ENCODE peak calls at places on chromosomes 5 and 9, in ten cellular contexts. One of them, this sample, is unnamed.

GRCh38 chr9:122381206-122381950 is 10.6 kb downstream of the PTGS1 start:
- DNase-seq in cardiac fibroblast: no peak
- DNase-seq in A549: no peak
- DNase-seq in cardiac muscle cell: no peak
- DNase-seq in astrocyte of the spinal cord: no peak
- DNase-seq in AG09309: no peak
- DNase-seq in fibroblast of mammary gland: no peak
- DNase-seq in fibroblast of lung: no peak
- DNase-seq in foreskin fibroblast: no peak
- DNase-seq in left ventricle myocardium inferior: no peak
- DNase-seq in this sample: no peak

GRCh38 chr9:536597-537511 is 304.6 kb upstream of the DMRT1 start:
- DNase-seq in cardiac fibroblast: no peak
- DNase-seq in astrocyte of the spinal cord: no peak
- DNase-seq in AG09309: no peak
- DNase-seq in fibroblast of mammary gland: no peak
- DNase-seq in cardiac muscle cell: peak; percentile 58
- DNase-seq in left ventricle myocardium inferior: no peak
- DNase-seq in A549: no peak
- DNase-seq in foreskin fibroblast: no peak
- DNase-seq in fibroblast of lung: no peak
- DNase-seq in this sample: peak; percentile 42

GRCh38 chr5:112250551-112250950 is 168.5 kb downstream of the EPB41L4A start:
- DNase-seq in fibroblast of mammary gland: no peak
- DNase-seq in astrocyte of the spinal cord: no peak
- DNase-seq in AG09309: no peak
- DNase-seq in cardiac fibroblast: no peak
- DNase-seq in A549: no peak
- DNase-seq in foreskin fibroblast: no peak
- DNase-seq in fibroblast of lung: no peak
- DNase-seq in left ventricle myocardium inferior: no peak
- DNase-seq in cardiac muscle cell: no peak
- DNase-seq in this sample: no peak

GRCh38 chr9:38263534-38263933 is 129.0 kb upstream of the ALDH1B1 start:
- DNase-seq in foreskin fibroblast: peak; percentile 14
- DNase-seq in fibroblast of lung: peak; percentile 36
- DNase-seq in AG09309: no peak
- DNase-seq in astrocyte of the spinal cord: peak; percentile 42
- DNase-seq in fibroblast of mammary gland: peak; percentile 38
- DNase-seq in cardiac muscle cell: no peak
- DNase-seq in cardiac fibroblast: peak; percentile 58
- DNase-seq in left ventricle myocardium inferior: no peak
- DNase-seq in A549: peak; percentile 49
- DNase-seq in this sample: peak; percentile 65

GRCh38 chr5:72525816-72526215 is 18.6 kb upstream of the ZNF366 start:
- DNase-seq in cardiac fibroblast: peak; percentile 92
- DNase-seq in A549: peak; percentile 14
- DNase-seq in fibroblast of mammary gland: peak; percentile 92
- DNase-seq in left ventricle myocardium inferior: no peak
- DNase-seq in astrocyte of the spinal cord: peak; percentile 38
- DNase-seq in fibroblast of lung: peak; percentile 27
- DNase-seq in foreskin fibroblast: peak; percentile 93
- DNase-seq in cardiac muscle cell: no peak
- DNase-seq in AG09309: peak; percentile 89
- DNase-seq in this sample: peak; percentile 85

GRCh38 chr5:151094054-151094858 is 13.4 kb upstream of the TNIP1 start:
- DNase-seq in foreskin fibroblast: peak; percentile 24
- DNase-seq in fibroblast of lung: peak; percentile 23
- DNase-seq in fibroblast of mammary gland: no peak
- DNase-seq in cardiac muscle cell: no peak
- DNase-seq in cardiac fibroblast: peak; percentile 87
- DNase-seq in A549: peak; percentile 48
- DNase-seq in astrocyte of the spinal cord: no peak
- DNase-seq in AG09309: no peak
- DNase-seq in left ventricle myocardium inferior: no peak
- DNase-seq in this sample: peak; percentile 57

GRCh38 chr5:17114233-17114632 is 103.2 kb upstream of the BASP1 start:
- DNase-seq in A549: peak; percentile 30
- DNase-seq in foreskin fibroblast: no peak
- DNase-seq in fibroblast of lung: no peak
- DNase-seq in cardiac fibroblast: no peak
- DNase-seq in astrocyte of the spinal cord: no peak
- DNase-seq in AG09309: no peak
- DNase-seq in left ventricle myocardium inferior: no peak
- DNase-seq in fibroblast of mammary gland: no peak
- DNase-seq in cardiac muscle cell: no peak
- DNase-seq in this sample: peak; percentile 49

GRCh38 chr9:125119643-125120286 is 23.6 kb downstream of the SCAI start:
- DNase-seq in fibroblast of mammary gland: peak; percentile 52
- DNase-seq in foreskin fibroblast: peak; percentile 56
- DNase-seq in left ventricle myocardium inferior: no peak
- DNase-seq in cardiac muscle cell: no peak
- DNase-seq in A549: no peak
- DNase-seq in AG09309: no peak
- DNase-seq in fibroblast of lung: peak; percentile 25
- DNase-seq in cardiac fibroblast: peak; percentile 31
- DNase-seq in astrocyte of the spinal cord: no peak
- DNase-seq in this sample: no peak

GRCh38 chr9:114156658-114157421 is 1.5 kb downstream of the COL27A1 start:
- DNase-seq in cardiac fibroblast: peak; percentile 69
- DNase-seq in A549: peak; percentile 53
- DNase-seq in fibroblast of mammary gland: peak; percentile 80
- DNase-seq in left ventricle myocardium inferior: peak; percentile 62
- DNase-seq in fibroblast of lung: peak; percentile 88
- DNase-seq in cardiac muscle cell: peak; percentile 75
- DNase-seq in astrocyte of the spinal cord: peak; percentile 83
- DNase-seq in AG09309: peak; percentile 73
- DNase-seq in foreskin fibroblast: peak; percentile 88
- DNase-seq in this sample: peak; percentile 85

GRCh38 chr5:174056064-174056842 is 10.7 kb downstream of the NSG2 start:
- DNase-seq in A549: no peak
- DNase-seq in AG09309: no peak
- DNase-seq in left ventricle myocardium inferior: peak; percentile 57
- DNase-seq in fibroblast of mammary gland: no peak
- DNase-seq in cardiac fibroblast: no peak
- DNase-seq in cardiac muscle cell: no peak
- DNase-seq in fibroblast of lung: no peak
- DNase-seq in foreskin fibroblast: no peak
- DNase-seq in astrocyte of the spinal cord: no peak
- DNase-seq in this sample: no peak

GRCh38 chr9:136985027-136985602 is 2.3 kb downstream of the LCNL1 start:
- DNase-seq in astrocyte of the spinal cord: no peak
- DNase-seq in AG09309: no peak
- DNase-seq in A549: no peak
- DNase-seq in fibroblast of lung: no peak
- DNase-seq in cardiac fibroblast: no peak
- DNase-seq in cardiac muscle cell: no peak
- DNase-seq in fibroblast of mammary gland: no peak
- DNase-seq in left ventricle myocardium inferior: no peak
- DNase-seq in foreskin fibroblast: no peak
- DNase-seq in this sample: no peak

GRCh38 chr9:131098391-131099087 is 2.2 kb downstream of the AIF1L start:
- DNase-seq in left ventricle myocardium inferior: no peak
- DNase-seq in fibroblast of mammary gland: no peak
- DNase-seq in AG09309: no peak
- DNase-seq in astrocyte of the spinal cord: no peak
- DNase-seq in A549: no peak
- DNase-seq in cardiac muscle cell: no peak
- DNase-seq in cardiac fibroblast: no peak
- DNase-seq in foreskin fibroblast: no peak
- DNase-seq in fibroblast of lung: no peak
- DNase-seq in this sample: no peak

GRCh38 chr5:180026320-180026719 is 45.2 kb downstream of the RNF130 start:
- DNase-seq in foreskin fibroblast: peak; percentile 5
- DNase-seq in astrocyte of the spinal cord: peak; percentile 80
- DNase-seq in cardiac fibroblast: peak; percentile 76
- DNase-seq in fibroblast of mammary gland: peak; percentile 66
- DNase-seq in fibroblast of lung: peak; percentile 86
- DNase-seq in cardiac muscle cell: peak; percentile 56
- DNase-seq in AG09309: no peak
- DNase-seq in left ventricle myocardium inferior: no peak
- DNase-seq in A549: peak; percentile 5
- DNase-seq in this sample: peak; percentile 48

GRCh38 chr5:1268666-1269065 is 26.2 kb downstream of the TERT start:
- DNase-seq in left ventricle myocardium inferior: no peak
- DNase-seq in AG09309: no peak
- DNase-seq in cardiac fibroblast: no peak
- DNase-seq in fibroblast of lung: no peak
- DNase-seq in fibroblast of mammary gland: no peak
- DNase-seq in cardiac muscle cell: no peak
- DNase-seq in A549: no peak
- DNase-seq in foreskin fibroblast: no peak
- DNase-seq in astrocyte of the spinal cord: no peak
- DNase-seq in this sample: no peak

GRCh38 chr9:16918920-16919319 is 48.5 kb upstream of the BNC2 start:
- DNase-seq in foreskin fibroblast: no peak
- DNase-seq in AG09309: no peak
- DNase-seq in cardiac muscle cell: no peak
- DNase-seq in fibroblast of lung: no peak
- DNase-seq in cardiac fibroblast: peak; percentile 43
- DNase-seq in astrocyte of the spinal cord: no peak
- DNase-seq in A549: no peak
- DNase-seq in fibroblast of mammary gland: no peak
- DNase-seq in left ventricle myocardium inferior: no peak
- DNase-seq in this sample: no peak

GRCh38 chr5:102611312-102611711 is 112.5 kb upstream of the SLCO6A1 start:
- DNase-seq in left ventricle myocardium inferior: no peak
- DNase-seq in foreskin fibroblast: no peak
- DNase-seq in AG09309: no peak
- DNase-seq in astrocyte of the spinal cord: no peak
- DNase-seq in cardiac muscle cell: no peak
- DNase-seq in fibroblast of lung: no peak
- DNase-seq in cardiac fibroblast: no peak
- DNase-seq in fibroblast of mammary gland: peak; percentile 35
- DNase-seq in A549: no peak
- DNase-seq in this sample: peak; percentile 21

GRCh38 chr5:180139731-180140626 is 68.4 kb upstream of the RNF130 start:
- DNase-seq in AG09309: no peak
- DNase-seq in left ventricle myocardium inferior: no peak
- DNase-seq in A549: no peak
- DNase-seq in cardiac muscle cell: no peak
- DNase-seq in cardiac fibroblast: no peak
- DNase-seq in foreskin fibroblast: no peak
- DNase-seq in astrocyte of the spinal cord: no peak
- DNase-seq in fibroblast of lung: no peak
- DNase-seq in fibroblast of mammary gland: no peak
- DNase-seq in this sample: no peak

GRCh38 chr5:150538007-150538917 is 30.3 kb downstream of the NDST1 start:
- DNase-seq in fibroblast of lung: peak; percentile 76
- DNase-seq in foreskin fibroblast: peak; percentile 55
- DNase-seq in fibroblast of mammary gland: peak; percentile 77
- DNase-seq in astrocyte of the spinal cord: peak; percentile 44
- DNase-seq in left ventricle myocardium inferior: peak; percentile 42
- DNase-seq in A549: no peak
- DNase-seq in AG09309: no peak
- DNase-seq in cardiac fibroblast: peak; percentile 56
- DNase-seq in cardiac muscle cell: no peak
- DNase-seq in this sample: peak; percentile 64

GRCh38 chr9:93098236-93098946 is 2.4 kb downstream of the CARD19 start:
- DNase-seq in cardiac fibroblast: peak; percentile 97
- DNase-seq in AG09309: peak; percentile 93
- DNase-seq in left ventricle myocardium inferior: peak; percentile 86
- DNase-seq in A549: peak; percentile 85
- DNase-seq in fibroblast of mammary gland: peak; percentile 98
- DNase-seq in fibroblast of lung: peak; percentile 99
- DNase-seq in foreskin fibroblast: peak; percentile 99
- DNase-seq in astrocyte of the spinal cord: peak; percentile 98
- DNase-seq in cardiac muscle cell: no peak
- DNase-seq in this sample: peak; percentile 92
- H3K4me3 ChIP-seq in cardiac fibroblast: peak overlapping the region; percentile 37
- H3K4me3 ChIP-seq in AG09309: peak overlapping the region; percentile 0
- H3K4me3 ChIP-seq in left ventricle myocardium inferior: peak overlapping the region; percentile 37
- H3K4me3 ChIP-seq in A549: peak overlapping the region; percentile 88
- H3K4me3 ChIP-seq in fibroblast of mammary gland: peak overlapping the region; percentile 36
- H3K4me3 ChIP-seq in fibroblast of lung: peak overlapping the region; percentile 86
- H3K4me3 ChIP-seq in foreskin fibroblast: peak overlapping the region; percentile 66
- H3K4me3 ChIP-seq in astrocyte of the spinal cord: peak overlapping the region; percentile 22
- H3K4me3 ChIP-seq in cardiac muscle cell: no peak overlapping the region
- H3K4me3 ChIP-seq in this sample: no peak overlapping the region

DNA sequence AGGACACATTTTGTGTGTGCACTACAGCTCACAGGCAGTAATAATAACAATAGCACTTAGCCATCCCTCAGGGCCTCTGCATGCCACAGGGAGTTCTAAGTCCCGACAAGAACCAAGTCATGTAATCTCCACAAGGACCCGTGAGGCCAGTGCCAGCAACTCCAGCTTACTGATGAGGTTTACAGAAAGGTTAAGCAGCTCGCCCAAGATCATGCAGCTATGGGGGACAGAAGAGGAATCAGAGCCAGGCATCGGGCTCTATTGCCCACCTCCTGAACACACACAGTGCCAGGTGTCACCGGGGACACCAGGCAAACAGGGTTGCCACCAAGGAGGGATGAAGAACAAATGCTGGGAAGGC is 91.4 kb downstream of the ROR2 start:
- DNase-seq in A549: no peak
- DNase-seq in left ventricle myocardium inferior: no peak
- DNase-seq in fibroblast of lung: no peak
- DNase-seq in astrocyte of the spinal cord: no peak
- DNase-seq in AG09309: no peak
- DNase-seq in foreskin fibroblast: no peak
- DNase-seq in cardiac muscle cell: no peak
- DNase-seq in cardiac fibroblast: no peak
- DNase-seq in fibroblast of mammary gland: no peak
- DNase-seq in this sample: no peak
- TF ChIP-seq CTCF in A549: no peak
- TF ChIP-seq CTCF in left ventricle myocardium inferior: no peak
- TF ChIP-seq CTCF in fibroblast of lung: no peak
- TF ChIP-seq CTCF in astrocyte of the spinal cord: no peak
- TF ChIP-seq CTCF in AG09309: no peak
- TF ChIP-seq CTCF in foreskin fibroblast: no peak
- TF ChIP-seq CTCF in cardiac muscle cell: no peak
- TF ChIP-seq CTCF in cardiac fibroblast: no peak
- TF ChIP-seq CTCF in fibroblast of mammary gland: no peak
- TF ChIP-seq CTCF in this sample: no peak

DNA sequence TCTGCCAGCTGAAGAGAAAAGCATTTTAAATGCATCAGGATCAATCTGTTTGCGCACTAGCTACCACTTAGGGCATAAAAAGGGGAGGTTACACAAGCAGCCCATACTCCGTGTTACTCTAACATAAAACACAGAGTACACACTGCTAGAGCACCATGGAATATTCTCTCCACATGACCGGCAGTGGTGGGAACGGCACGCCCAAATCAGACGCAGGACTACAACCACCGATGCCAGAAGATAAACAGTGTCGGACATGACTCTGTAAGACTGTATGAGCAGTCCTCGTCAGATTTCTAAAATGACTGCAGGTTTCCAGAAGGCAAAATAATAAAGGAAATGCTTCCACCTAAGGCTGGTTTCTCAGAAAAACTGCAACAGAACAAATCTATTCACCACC is 40.0 kb downstream of the CDK5RAP2 start:
- DNase-seq in foreskin fibroblast: no peak
- DNase-seq in cardiac muscle cell: no peak
- DNase-seq in astrocyte of the spinal cord: no peak
- DNase-seq in AG09309: no peak
- DNase-seq in A549: no peak
- DNase-seq in fibroblast of mammary gland: no peak
- DNase-seq in left ventricle myocardium inferior: no peak
- DNase-seq in fibroblast of lung: no peak
- DNase-seq in cardiac fibroblast: no peak
- DNase-seq in this sample: no peak
- H3K4me3 ChIP-seq in foreskin fibroblast: no peak overlapping the region
- H3K4me3 ChIP-seq in cardiac muscle cell: no peak overlapping the region
- H3K4me3 ChIP-seq in astrocyte of the spinal cord: no peak overlapping the region
- H3K4me3 ChIP-seq in AG09309: no peak overlapping the region
- H3K4me3 ChIP-seq in A549: no peak overlapping the region
- H3K4me3 ChIP-seq in fibroblast of mammary gland: no peak overlapping the region
- H3K4me3 ChIP-seq in left ventricle myocardium inferior: no peak overlapping the region
- H3K4me3 ChIP-seq in fibroblast of lung: no peak overlapping the region
- H3K4me3 ChIP-seq in cardiac fibroblast: no peak overlapping the region
- H3K4me3 ChIP-seq in this sample: no peak overlapping the region

GRCh38 chr5:103973669-103974068 is 411.1 kb upstream of the NUDT12 start:
- DNase-seq in A549: peak; percentile 9
- DNase-seq in fibroblast of mammary gland: no peak
- DNase-seq in astrocyte of the spinal cord: no peak
- DNase-seq in cardiac muscle cell: no peak
- DNase-seq in left ventricle myocardium inferior: no peak
- DNase-seq in fibroblast of lung: no peak
- DNase-seq in AG09309: no peak
- DNase-seq in foreskin fibroblast: no peak
- DNase-seq in cardiac fibroblast: no peak
- DNase-seq in this sample: peak; percentile 1
- TF ChIP-seq CTCF in A549: no peak
- TF ChIP-seq CTCF in fibroblast of mammary gland: peak; percentile 21
- TF ChIP-seq CTCF in astrocyte of the spinal cord: peak; percentile 33
- TF ChIP-seq CTCF in cardiac muscle cell: no peak
- TF ChIP-seq CTCF in left ventricle myocardium inferior: no peak
- TF ChIP-seq CTCF in fibroblast of lung: peak; percentile 14
- TF ChIP-seq CTCF in AG09309: no peak
- TF ChIP-seq CTCF in foreskin fibroblast: peak; percentile 16
- TF ChIP-seq CTCF in cardiac fibroblast: peak; percentile 22
- TF ChIP-seq CTCF in this sample: peak; percentile 27